ENCODE peak calls at places on chromosomes 4 and X, in eight cellular contexts. P is central memory CD4-positive, alpha-beta T cell; D is AG08396; R is progenitor cell of endocrine pancreas; Z is brain microvascular endothelial cell; V is NT2/D1; C is fibroblast of the conjunctiva; F is NCI-H2171. K is an unnamed sample.

GRCh38 chrX:70553516-70553915 is 108.9 kb downstream of the DLG3 start:
- DNase-seq in P (no peak), D (no peak), R (no peak), Z (no peak), V (no peak), C (no peak), F (no peak), K (no peak)

GRCh38 chrX:13689519-13690211 is 737 bp downstream of the RAB9A start:
- DNase-seq in P (no peak), D (peak), R (no peak), Z (peak), V (no peak), C (no peak), F (no peak), K (no peak)

GRCh38 chrX:114073926-114074325 is 510.0 kb upstream of the HTR2C start:
- DNase-seq in P (no peak), D (no peak), R (no peak), Z (no peak), V (no peak), C (no peak), F (no peak), K (no peak)

GRCh38 chrX:20506739-20507138 is 240.0 kb upstream of the RPS6KA3 start:
- DNase-seq in P (no peak), D (no peak), R (no peak), Z (no peak), V (no peak), C (no peak), F (no peak), K (no peak)

GRCh38 chr4:185115827-185116232 is 27.2 kb upstream of the SLC25A4 start:
- DNase-seq in P (no peak), D (peak), R (peak), Z (peak), V (no peak), C (peak), F (peak), K (peak)

GRCh38 chr4:687975-688694 is 816 bp downstream of the SLC49A3 start:
- DNase-seq in P (no peak), D (peak), R (no peak), Z (no peak), V (no peak), C (no peak), F (no peak), K (no peak)

GRCh38 chr4:1216869-1217294 is 32.0 kb downstream of the CTBP1 start:
- DNase-seq in P (peak), D (no peak), R (no peak), Z (no peak), V (no peak), C (no peak), F (no peak), K (no peak)

GRCh38 chr4:154490589-154491340 is 834 bp downstream of the DCHS2 start:
- DNase-seq in P (no peak), D (no peak), R (peak), Z (no peak), V (no peak), C (no peak), F (no peak), K (no peak)

GRCh38 chr4:162497564-162498167 is 333.9 kb upstream of the FSTL5 start:
- DNase-seq in P (peak), D (peak), R (no peak), Z (peak), V (no peak), C (peak), F (no peak), K (peak)

GRCh38 chrX:28613558-28613957 is 26.3 kb downstream of the IL1RAPL1 start:
- DNase-seq in P (no peak), D (no peak), R (no peak), Z (no peak), V (no peak), C (no peak), F (no peak), K (no peak)

GRCh38 chrX:51891821-51892551 is 1.4 kb upstream of the MAGED1 start:
- DNase-seq in P (no peak), D (no peak), R (no peak), Z (peak), V (no peak), C (peak), F (peak), K (peak)

GRCh38 chr4:42643685-42644084 is 13.2 kb downstream of the ATP8A1 start:
- DNase-seq in P (no peak), D (no peak), R (no peak), Z (no peak), V (no peak), C (no peak), F (no peak), K (no peak)

GRCh38 chr4:39498724-39499014 is 28.6 kb downstream of the UGDH start:
- DNase-seq in P (no peak), D (no peak), R (no peak), Z (no peak), V (no peak), C (no peak), F (no peak), K (no peak)

GRCh38 chr4:13920901-13921300 is 293.4 kb upstream of the BOD1L1 start:
- DNase-seq in P (no peak), D (peak), R (no peak), Z (peak), V (peak), C (peak), F (no peak), K (no peak)

GRCh38 chrX:10847333-10847732 is 226.9 kb upstream of the MID1 start:
- DNase-seq in P (no peak), D (no peak), R (no peak), Z (no peak), V (no peak), C (no peak), F (no peak), K (no peak)

GRCh38 chrX:114717921-114718320 is 134.0 kb downstream of the HTR2C start:
- DNase-seq in P (no peak), D (no peak), R (peak), Z (no peak), V (no peak), C (no peak), F (no peak), K (no peak)

GRCh38 chr4:138374947-138375346 is 132.8 kb upstream of the SLC7A11 start:
- DNase-seq in P (no peak), D (no peak), R (no peak), Z (no peak), V (no peak), C (no peak), F (no peak), K (no peak)

GRCh38 chr4:105666693-105667092 is 41.8 kb downstream of the INTS12 start:
- DNase-seq in P (no peak), D (no peak), R (no peak), Z (peak), V (no peak), C (peak), F (no peak), K (peak)

GRCh38 chrX:68232206-68232605 is 201.1 kb downstream of the OPHN1 start:
- DNase-seq in P (no peak), D (no peak), R (no peak), Z (no peak), V (no peak), C (no peak), F (no peak), K (no peak)

GRCh38 chrX:41164469-41164868 is 79.2 kb downstream of the USP9X start:
- DNase-seq in P (no peak), D (no peak), R (no peak), Z (no peak), V (no peak), C (no peak), F (peak), K (no peak)

GRCh38 chrX:78619829-78620228 is 39.3 kb downstream of the RTL3 start:
- DNase-seq in P (no peak), D (no peak), R (no peak), Z (peak), V (no peak), C (no peak), F (no peak), K (no peak)

GRCh38 chr4:8872402-8873291 is 1.0 kb upstream of the HMX1 start:
- DNase-seq in P (no peak), D (no peak), R (no peak), Z (no peak), V (no peak), C (no peak), F (no peak), K (no peak)

GRCh38 chr4:119113033-119113655 is 22.5 kb upstream of the MYOZ2 start:
- DNase-seq in P (no peak), D (peak), R (no peak), Z (peak), V (no peak), C (peak), F (no peak), K (no peak)

GRCh38 chr4:152936446-152937279 is 540 bp downstream of the FHDC1 start:
- DNase-seq in P (no peak), D (peak), R (peak), Z (no peak), V (peak), C (no peak), F (no peak), K (no peak)

GRCh38 chrX:10453945-10454344 is 166.4 kb downstream of the MID1 start:
- DNase-seq in P (no peak), D (no peak), R (no peak), Z (no peak), V (no peak), C (no peak), F (no peak), K (no peak)

GRCh38 chrX:87518504-87518903 is 902 bp downstream of the KLHL4 start:
- DNase-seq in P (no peak), D (no peak), R (no peak), Z (no peak), V (no peak), C (no peak), F (no peak), K (no peak)

GRCh38 chr4:22720091-22720490 is 27.4 kb downstream of the GBA3 start:
- DNase-seq in P (no peak), D (peak), R (no peak), Z (no peak), V (no peak), C (peak), F (no peak), K (no peak)

GRCh38 chr4:138235419-138235952 is 6.7 kb downstream of the SLC7A11 start:
- DNase-seq in P (no peak), D (peak), R (no peak), Z (peak), V (no peak), C (no peak), F (no peak), K (no peak)

K was measured in NCI-H1694 treated with DMSO at 0.1 percent for 48 hours.